ENCODE peak calls at places on chromosomes 4 and X, in six cellular contexts. A is epithelial cell of prostate; C is CD8-positive, alpha-beta memory T cell; D is CD4-positive, alpha-beta memory T cell; J is iPS DF 6.9; O is RWPE1. Z is an unnamed sample.

GRCh38 chrX:155873203-155873602 is 7.9 kb upstream of the VAMP7 start:
- DNase-seq in D (no peak), J (no peak), A (no peak), C (no peak), O (no peak), Z (no peak)

GRCh38 chr4:17787315-17787714 is 5.9 kb upstream of the FAM184B start:
- DNase-seq in D (no peak), O (peak; percentile 30), J (no peak), A (no peak), C (no peak), Z (no peak)

GRCh38 chrX:45761920-45762319 is 561.2 kb upstream of the DIPK2B start:
- DNase-seq in O (no peak), D (no peak), J (no peak), A (no peak), C (no peak), Z (no peak)

GRCh38 chr4:126869967-126870366 is 762.8 kb upstream of the INTU start:
- DNase-seq in O (peak; percentile 54), A (peak; percentile 53), D (no peak), J (no peak), C (no peak), Z (no peak)

GRCh38 chr4:106369456-106370060 is 980 bp upstream of the GIMD1 start:
- DNase-seq in A (peak; percentile 12), C (no peak), O (peak; percentile 31), J (peak; percentile 39), D (no peak), Z (peak; percentile 47)

GRCh38 chr4:24582235-24582863 is 2.0 kb downstream of the DHX15 start:
- DNase-seq in D (no peak), A (no peak), O (no peak), C (no peak), J (no peak), Z (no peak)

GRCh38 chr4:8274772-8275241 is 5.3 kb downstream of the HTRA3 start:
- DNase-seq in O (no peak), A (no peak), C (no peak), J (no peak), D (no peak), Z (no peak)

GRCh38 chr4:19293080-19293479 is 958.6 kb upstream of the SLIT2 start:
- DNase-seq in O (no peak), C (no peak), D (no peak), J (no peak), A (no peak), Z (no peak)

GRCh38 chr4:53354012-53354722 is 11.7 kb downstream of the SCFD2 start:
- DNase-seq in A (no peak), D (no peak), J (no peak), O (no peak), C (no peak), Z (no peak)

GRCh38 chr4:98586634-98587354 is 71.6 kb downstream of the TSPAN5 start:
- DNase-seq in J (no peak), D (no peak), O (no peak), A (no peak), C (no peak), Z (no peak)

GRCh38 chr4:146381263-146381872 is 140.4 kb downstream of the SLC10A7 start:
- DNase-seq in O (no peak), D (no peak), C (no peak), A (no peak), J (no peak), Z (peak; percentile 25)

GRCh38 chr4:155342142-155342541 is 34.6 kb downstream of the MAP9 start:
- DNase-seq in J (no peak), A (peak; percentile 27), D (no peak), C (no peak), O (peak; percentile 48), Z (no peak)

GRCh38 chrX:24153175-24153795 is 3.8 kb downstream of the ZFX start:
- DNase-seq in A (no peak), J (no peak), C (peak; percentile 7), O (peak; percentile 1), D (peak; percentile 52), Z (peak; percentile 65)
- H3K27ac ChIP-seq in A (peak overlapping the region; percentile 40), J (no peak overlapping the region), C (no peak overlapping the region), O (peak overlapping the region; percentile 67), D (peak overlapping the region; percentile 35), Z (no peak overlapping the region)

GRCh38 chrX:70826715-70827114 is 81.8 kb downstream of the TEX11 start:
- DNase-seq in A (no peak), D (no peak), J (no peak), O (no peak), C (no peak), Z (no peak)
- H3K27ac ChIP-seq in A (no peak overlapping the region), D (no peak overlapping the region), J (no peak overlapping the region), O (no peak overlapping the region), C (no peak overlapping the region), Z (no peak overlapping the region)

GRCh38 chr4:78395642-78396041 is 155.9 kb upstream of the ANXA3 start:
- DNase-seq in J (no peak), A (no peak), D (no peak), C (no peak), O (no peak), Z (no peak)

GRCh38 chr4:78396613-78397291 is 154.8 kb upstream of the ANXA3 start:
- DNase-seq in D (no peak), A (no peak), O (no peak), J (no peak), C (no peak), Z (no peak)

GRCh38 chr4:78397292-78397630 is 154.3 kb upstream of the ANXA3 start:
- DNase-seq in A (no peak), O (no peak), D (no peak), J (no peak), C (no peak), Z (no peak)
- H3K27ac ChIP-seq in A (no peak overlapping the region), O (no peak overlapping the region), D (no peak overlapping the region), J (no peak overlapping the region), C (no peak overlapping the region), Z (no peak overlapping the region)

GRCh38 chrX:68915778-68916177 is 87.0 kb downstream of the EFNB1 start:
- DNase-seq in D (no peak), A (no peak), J (no peak), C (no peak), O (no peak), Z (no peak)
- H3K27ac ChIP-seq in D (no peak overlapping the region), A (no peak overlapping the region), J (no peak overlapping the region), C (no peak overlapping the region), O (no peak overlapping the region), Z (no peak overlapping the region)

DNA sequence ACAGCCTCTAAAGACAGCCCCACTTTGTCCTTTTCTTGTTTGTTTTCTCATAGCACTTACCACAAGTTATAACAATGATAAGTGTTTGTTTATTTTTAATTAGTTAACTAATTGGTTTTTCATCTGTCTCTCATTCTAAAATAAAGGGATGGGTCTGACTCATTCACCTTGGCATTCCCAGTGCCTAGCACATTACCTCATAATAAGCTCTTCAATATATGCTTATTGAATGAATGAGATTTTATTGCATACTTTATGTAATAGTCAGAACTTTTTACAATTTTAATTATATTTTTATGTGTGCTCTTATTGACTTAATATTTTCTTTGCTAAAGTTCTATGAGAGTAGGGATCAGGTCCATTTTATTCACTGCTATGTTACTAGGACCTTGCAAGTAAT is 22.8 kb upstream of the PRKG2 start:
- DNase-seq in O (peak; percentile 25), C (no peak), A (no peak), J (no peak), D (no peak), Z (no peak)
- H3K27ac ChIP-seq in O (no peak overlapping the region), C (no peak overlapping the region), A (no peak overlapping the region), J (no peak overlapping the region), D (no peak overlapping the region), Z (no peak overlapping the region)

GRCh38 chrX:41922125-41922521 is 1.2 kb downstream of the CASK start:
- DNase-seq in D (peak; percentile 74), O (no peak), C (peak; percentile 4), A (no peak), J (no peak), Z (no peak)
- H3K27ac ChIP-seq in D (peak overlapping the region; percentile 58), O (peak overlapping the region; percentile 82), C (peak overlapping the region; percentile 12), A (peak overlapping the region; percentile 85), J (no peak overlapping the region), Z (no peak overlapping the region)

GRCh38 chrX:38558681-38559080 is 2.7 kb upstream of the TSPAN7 start:
- DNase-seq in A (peak; percentile 51), O (peak; percentile 38), J (no peak), C (no peak), D (no peak), Z (no peak)

GRCh38 chrX:38560776-38561125 is 591 bp upstream of the TSPAN7 start:
- DNase-seq in D (no peak), C (no peak), O (no peak), A (no peak), J (no peak), Z (no peak)

GRCh38 chrX:38561126-38561868 is at the start of gene TSPAN7:
- DNase-seq in J (no peak), O (peak; percentile 62), C (peak; percentile 55), D (peak; percentile 70), A (no peak), Z (peak; percentile 30)

GRCh38 chrX:38563006-38563405 is 1.7 kb downstream of the TSPAN7 start:
- DNase-seq in O (no peak), D (no peak), J (no peak), C (no peak), A (no peak), Z (no peak)

DNA sequence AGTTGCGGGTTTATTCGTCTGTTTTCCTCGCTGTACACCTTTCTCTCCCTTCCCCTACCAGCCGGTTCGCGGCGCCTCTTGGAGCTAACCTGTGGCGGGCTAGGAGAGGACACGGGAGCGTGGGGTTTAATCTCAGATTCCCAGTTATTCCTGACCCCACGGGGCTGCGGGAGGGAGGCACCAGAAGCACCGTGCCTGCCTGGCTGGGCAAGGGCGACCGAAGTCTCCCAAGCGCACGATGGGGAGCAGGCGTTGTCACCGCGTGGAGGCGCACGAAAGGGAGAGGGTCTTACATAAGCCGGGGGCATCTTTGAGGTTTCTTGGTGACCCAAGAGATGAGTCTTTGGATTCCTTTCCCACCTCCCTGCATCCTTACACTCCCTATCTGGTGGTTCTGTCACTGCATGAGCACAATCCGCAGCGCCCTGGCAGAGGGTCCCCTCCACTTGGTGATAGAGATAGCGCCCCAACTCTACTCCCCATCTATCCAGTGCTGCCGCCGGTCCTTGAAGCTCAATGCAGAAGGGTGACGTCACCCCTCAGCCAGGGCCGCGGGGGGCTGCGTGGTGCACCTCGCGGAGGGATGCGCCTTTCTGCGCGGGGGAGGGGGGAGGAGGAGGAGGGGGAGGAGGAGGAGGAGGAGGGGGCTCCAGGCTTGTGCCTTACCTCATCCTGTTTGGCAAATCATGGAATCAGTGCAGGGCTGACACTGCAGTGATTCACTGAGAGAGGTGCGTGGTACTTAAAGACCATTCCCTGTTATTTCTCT is 793 bp downstream of the TSPAN7 start:
- DNase-seq in A (no peak), J (no peak), O (no peak), D (peak; percentile 33), C (peak; percentile 1), Z (no peak)
- H3K27ac ChIP-seq in A (no peak overlapping the region), J (no peak overlapping the region), O (no peak overlapping the region), D (no peak overlapping the region), C (no peak overlapping the region), Z (no peak overlapping the region)

GRCh38 chr4:143581331-143581961 is 67.9 kb downstream of the SMARCA5 start:
- DNase-seq in C (no peak), J (no peak), O (no peak), A (no peak), D (no peak), Z (no peak)

GRCh38 chr4:143587703-143588102 is 74.2 kb downstream of the SMARCA5 start:
- DNase-seq in D (no peak), O (no peak), J (no peak), C (no peak), A (no peak), Z (no peak)

GRCh38 chr4:143585548-143585947 is 72.0 kb downstream of the SMARCA5 start:
- DNase-seq in J (no peak), A (no peak), D (no peak), C (no peak), O (no peak), Z (no peak)

GRCh38 chr4:143586080-143586479 is 72.6 kb downstream of the SMARCA5 start:
- DNase-seq in C (no peak), D (no peak), O (no peak), J (no peak), A (no peak), Z (no peak)
- H3K27ac ChIP-seq in C (no peak overlapping the region), D (no peak overlapping the region), O (no peak overlapping the region), J (no peak overlapping the region), A (no peak overlapping the region), Z (no peak overlapping the region)

Z was measured in HL-60.